ENCODE peak calls at places on chromosomes 2 and 18, in eight cellular contexts. F is tibial artery, X is colonic mucosa, K is upper lobe of right lung, D is uterus, S is fibroblast of lung, G is psoas muscle, Q is ovary. N is an unnamed sample. For H3K27me3, the result is how much of the 10 kb centered on the place peaks cover.

GRCh38 chr2:98910349-98911125 is 25.5 kb downstream of the CRACDL start:
- DNase-seq in F (no peak), K (peak), X (no peak), Q (no peak), S (no peak), D (no peak), G (no peak), N (no peak)

GRCh38 chr18:10417191-10417590 is 37.2 kb upstream of the APCDD1 start:
- DNase-seq in X (no peak), S (no peak), Q (no peak), K (no peak), G (no peak), F (no peak), D (no peak), N (no peak)

GRCh38 chr2:11764359-11764758 is 17.9 kb downstream of the LPIN1 start:
- DNase-seq in G (no peak), Q (no peak), X (peak), F (no peak), S (no peak), D (no peak), K (no peak), N (no peak)

GRCh38 chr18:27967938-27968803 is 208.8 kb downstream of the CDH2 start:
- DNase-seq in S (peak), G (no peak), D (no peak), K (no peak), Q (no peak), F (no peak), X (no peak), N (no peak)

GRCh38 chr2:139674577-139674976 is 894.4 kb upstream of the NXPH2 start:
- DNase-seq in F (no peak), S (no peak), G (no peak), K (no peak), Q (no peak), X (no peak), D (no peak), N (no peak)

GRCh38 chr2:233448565-233448964 is 94.3 kb downstream of the DGKD start:
- DNase-seq in G (no peak), X (no peak), D (peak), Q (no peak), K (no peak), S (no peak), F (peak), N (no peak)

GRCh38 chr2:221673248-221673647 is 101.1 kb upstream of the EPHA4 start:
- DNase-seq in K (no peak), X (no peak), F (no peak), D (no peak), G (no peak), Q (no peak), S (peak), N (no peak)

GRCh38 chr18:13909541-13909940 is 5.8 kb downstream of the MC2R start:
- DNase-seq in S (no peak), X (no peak), F (no peak), G (no peak), Q (no peak), D (no peak), K (no peak), N (no peak)

GRCh38 chr18:69961718-69962117 is 14.0 kb upstream of the CD226 start:
- DNase-seq in S (no peak), Q (no peak), D (no peak), G (no peak), K (no peak), F (no peak), X (no peak), N (no peak)

GRCh38 chr2:31331156-31331555 is 83.4 kb downstream of the XDH start:
- DNase-seq in S (no peak), D (no peak), Q (no peak), X (no peak), K (no peak), G (no peak), F (no peak), N (no peak)

GRCh38 chr2:199606193-199606780 is 148.5 kb upstream of the SATB2 start:
- DNase-seq in S (no peak), G (no peak), Q (no peak), X (no peak), D (no peak), F (no peak), K (no peak), N (no peak)

GRCh38 chr2:209721497-209721896 is 50.1 kb upstream of the UNC80 start:
- DNase-seq in S (peak), D (no peak), G (no peak), Q (no peak), F (no peak), K (no peak), X (no peak), N (no peak)

GRCh38 chr2:209727077-209727476 is 44.6 kb upstream of the UNC80 start:
- DNase-seq in K (no peak), S (no peak), Q (no peak), D (no peak), X (no peak), G (no peak), F (no peak), N (no peak)

GRCh38 chr2:209726311-209726710 is 45.3 kb upstream of the UNC80 start:
- DNase-seq in Q (no peak), K (no peak), G (no peak), D (no peak), X (no peak), F (no peak), S (no peak), N (no peak)
- H3K27ac ChIP-seq in Q (no peak), K (no peak), G (no peak), D (no peak), X (no peak), F (no peak), S (no peak), N (no peak)

GRCh38 chr2:237067985-237068576 is 17.6 kb upstream of the COPS8 start:
- DNase-seq in S (no peak), F (no peak), D (no peak), X (no peak), G (no peak), K (no peak), Q (no peak), N (no peak)
- TF ChIP-seq CTCF in S (peak), F (no peak), D (no peak), X (no peak), G (no peak), K (peak), Q (no peak), N (peak)

GRCh38 chr2:46075848-46076247 is 221.4 kb upstream of the EPAS1 start:
- DNase-seq in Q (no peak), K (no peak), D (no peak), X (no peak), G (no peak), S (peak), F (no peak), N (no peak)
- H3K27me3 ChIP-seq in Q (under half), K (under half), D (under half), X (under half), G (under half), S (under half), F (under half), N (under half)

GRCh38 chr2:201415149-201415548 is 36.1 kb downstream of the TRAK2 start:
- DNase-seq in K (no peak), G (no peak), Q (no peak), S (no peak), D (no peak), F (no peak), X (no peak), N (no peak)

GRCh38 chr2:201414099-201415023 is 36.9 kb downstream of the TRAK2 start:
- DNase-seq in D (no peak), G (no peak), Q (no peak), K (no peak), F (no peak), S (peak), X (no peak), N (no peak)

GRCh38 chr2:201420442-201421113 is 30.7 kb downstream of the TRAK2 start:
- DNase-seq in S (peak), D (no peak), G (no peak), F (no peak), X (no peak), K (no peak), Q (no peak), N (no peak)

GRCh38 chr2:201419986-201420385 is 31.3 kb downstream of the TRAK2 start:
- DNase-seq in X (no peak), G (no peak), K (no peak), Q (no peak), D (no peak), F (no peak), S (no peak), N (no peak)

GRCh38 chr2:201419057-201419635 is 32.1 kb downstream of the TRAK2 start:
- DNase-seq in X (peak), F (no peak), Q (no peak), D (no peak), K (no peak), G (no peak), S (no peak), N (no peak)
- H3K27ac ChIP-seq in X (no peak), F (no peak), Q (no peak), D (no peak), K (no peak), G (no peak), S (no peak), N (no peak)

GRCh38 chr2:144452169-144453038 is 67.5 kb downstream of the ZEB2 start:
- DNase-seq in X (no peak), D (no peak), F (no peak), K (no peak), S (peak), G (no peak), Q (no peak), N (no peak)
- TF ChIP-seq CTCF in X (no peak), D (no peak), F (peak), K (peak), S (peak), G (peak), Q (peak), N (peak)

DNA sequence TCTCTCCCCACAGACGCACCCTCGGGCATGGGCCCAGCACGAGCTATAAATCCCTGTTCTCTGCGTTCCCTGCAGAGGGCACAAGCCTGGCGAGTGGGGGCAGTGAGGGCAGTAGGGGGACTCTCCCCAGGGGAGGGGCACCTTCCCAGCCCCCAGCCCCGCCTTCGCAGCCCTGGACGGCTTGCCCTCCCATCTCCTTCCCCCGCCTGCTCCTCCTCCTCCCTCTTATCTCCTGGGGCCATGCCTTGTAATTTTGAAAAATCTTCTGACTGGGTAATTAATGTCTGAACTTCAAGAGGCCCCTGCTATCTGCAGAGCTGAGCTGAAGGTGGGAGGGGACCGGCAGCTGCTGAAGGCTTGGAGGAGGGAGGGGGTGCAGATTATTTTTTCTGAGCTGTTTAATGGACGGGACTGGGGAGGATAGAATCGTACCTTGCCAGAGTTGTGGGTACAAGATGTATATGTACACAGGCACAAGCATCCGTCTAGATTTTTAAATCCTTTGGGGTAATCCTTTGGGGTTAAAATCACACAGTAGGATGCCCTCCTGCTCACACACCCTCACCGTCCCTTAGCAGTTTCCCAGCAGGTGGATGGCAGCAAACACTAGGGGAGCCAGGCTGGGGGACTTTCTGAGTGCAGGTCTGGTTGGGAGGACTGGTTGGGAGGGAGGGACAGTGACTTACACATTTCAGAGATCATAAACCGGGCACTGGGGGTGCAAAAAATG is 121.9 kb downstream of the SMAD7 start:
- DNase-seq in S (no peak), F (peak), X (no peak), K (peak), D (peak), Q (peak), G (peak), N (no peak)
- H3K27me3 ChIP-seq in S (under half), F (under half), X (under half), K (under half), D (under half), Q (under half), G (under half), N (under half)

GRCh38 chr2:241109210-241110088 is 7.4 kb upstream of the MTERF4 start:
- DNase-seq in S (no peak), D (no peak), G (no peak), X (no peak), F (no peak), K (no peak), Q (no peak), N (no peak)
- H3K27ac ChIP-seq in S (no peak), D (no peak), G (no peak), X (no peak), F (no peak), K (no peak), Q (no peak), N (no peak)

GRCh38 chr18:46946656-46947282 is 29.4 kb downstream of the KATNAL2 start:
- DNase-seq in K (peak), S (peak), F (peak), Q (peak), X (peak), D (peak), G (peak), N (peak)

GRCh38 chr18:46953195-46953594 is 35.8 kb downstream of the KATNAL2 start:
- DNase-seq in F (no peak), G (no peak), X (no peak), D (no peak), K (no peak), Q (no peak), S (no peak), N (no peak)

DNA sequence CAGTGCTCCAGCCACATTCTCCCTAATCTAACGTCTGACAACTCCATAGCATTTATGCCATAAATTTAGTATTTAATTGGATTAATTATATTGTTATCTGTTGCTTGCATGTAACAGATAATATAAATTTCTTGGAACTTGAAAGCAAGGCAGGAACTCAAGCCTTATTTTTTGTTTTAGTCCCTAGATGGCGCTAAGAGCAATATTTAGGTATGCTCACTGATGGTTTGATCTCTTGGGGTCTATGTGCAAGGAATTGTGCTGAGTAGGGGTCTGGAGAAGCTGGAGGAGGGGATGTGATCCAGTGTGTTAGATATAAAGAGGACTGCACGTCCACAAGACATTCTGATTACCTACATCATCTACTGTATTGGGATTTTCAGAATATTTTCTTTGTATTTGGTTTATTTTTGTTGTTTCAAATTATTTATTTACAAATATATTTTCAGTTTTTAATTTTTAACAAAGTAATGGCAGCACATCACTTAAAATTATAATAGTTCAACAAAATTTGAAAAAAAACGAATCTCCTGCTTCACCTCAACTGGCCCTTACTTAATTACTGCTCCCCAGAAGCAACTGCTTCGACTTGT is 32.8 kb downstream of the KATNAL2 start:
- DNase-seq in F (no peak), X (no peak), S (no peak), G (no peak), D (no peak), K (no peak), Q (no peak), N (no peak)
- TF ChIP-seq CTCF in F (no peak), X (no peak), S (peak), G (peak), D (no peak), K (peak), Q (no peak), N (peak)

GRCh38 chr2:172084734-172085459 is 410 bp upstream of the DLX1 start:
- DNase-seq in F (peak), Q (no peak), S (peak), K (no peak), G (peak), X (peak), D (peak), N (peak)
- H3K27me3 ChIP-seq in F (half or more), Q (under half), S (half or more), K (half or more), G (half or more), X (half or more), D (half or more), N (half or more)

GRCh38 chr2:20373241-20373640 is 22.6 kb upstream of the PUM2 start:
- DNase-seq in G (no peak), K (no peak), S (no peak), F (no peak), D (no peak), Q (no peak), X (no peak), N (no peak)

GRCh38 chr2:20377738-20378137 is 27.1 kb upstream of the PUM2 start:
- DNase-seq in K (no peak), D (no peak), F (no peak), X (no peak), G (no peak), Q (no peak), S (no peak), N (no peak)

GRCh38 chr2:20378341-20378740 is 27.7 kb upstream of the PUM2 start:
- DNase-seq in S (no peak), Q (no peak), D (no peak), K (no peak), G (no peak), F (no peak), X (no peak), N (no peak)

GRCh38 chr2:20371656-20372055 is 21.0 kb upstream of the PUM2 start:
- DNase-seq in K (no peak), D (no peak), Q (no peak), F (no peak), X (no peak), G (no peak), S (peak), N (no peak)

DNA sequence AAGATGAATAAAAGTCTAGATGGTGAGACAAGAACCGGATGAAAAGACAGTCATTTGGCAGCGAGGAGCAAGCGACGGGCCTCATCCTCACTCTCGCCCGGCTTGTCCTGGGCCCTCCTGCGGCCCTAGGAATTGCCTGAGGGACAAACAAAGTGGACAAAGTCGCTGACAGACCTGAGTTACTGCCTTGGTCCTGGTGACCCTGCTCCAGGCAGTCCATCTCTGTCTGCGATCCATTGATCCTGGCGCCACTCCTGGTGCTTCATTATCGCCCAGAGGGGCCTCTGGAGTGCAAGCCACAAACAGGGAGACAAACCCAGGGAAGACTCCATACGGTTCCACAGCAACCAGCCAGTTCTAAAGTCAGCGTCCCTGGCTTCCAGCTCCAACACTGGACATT is 24.3 kb upstream of the PUM2 start:
- DNase-seq in F (no peak), D (no peak), K (no peak), G (no peak), S (no peak), X (no peak), Q (no peak), N (no peak)
- H3K27ac ChIP-seq in F (no peak), D (no peak), K (no peak), G (no peak), S (no peak), X (no peak), Q (no peak), N (no peak)